ENCODE peak calls at places on chromosomes 5 and 9, in six cellular contexts. D is cardiac muscle cell, C is right cardiac atrium, R is iPS DF 6.9, E is vagina, I is IMR-90. A is an unnamed sample.

GRCh38 chr9:72140582-72140981 is 8.7 kb upstream of the GDA start:
- DNase-seq in D (no peak), C (no peak), R (no peak), E (no peak), I (no peak), A (no peak)

GRCh38 chr9:127283917-127284316 is 19.3 kb downstream of the GARNL3 start:
- DNase-seq in D (peak; percentile 60), C (no peak), R (no peak), E (no peak), I (peak; percentile 51), A (no peak)

GRCh38 chr5:40447438-40447837 is 232.3 kb upstream of the PTGER4 start:
- DNase-seq in D (no peak), C (no peak), R (no peak), E (no peak), I (peak; percentile 55), A (no peak)

GRCh38 chr5:119808474-119808873 is 179.1 kb downstream of the FAM170A start:
- DNase-seq in D (no peak), C (no peak), R (no peak), E (no peak), I (no peak), A (no peak)

GRCh38 chr5:168227001-168227400 is 64.4 kb upstream of the WWC1 start:
- DNase-seq in D (peak; percentile 41), C (peak; percentile 49), R (no peak), E (no peak), I (no peak), A (no peak)

GRCh38 chr5:40681351-40682311 is 1.9 kb downstream of the PTGER4 start:
- DNase-seq in D (no peak), C (peak; percentile 29), R (no peak), E (no peak), I (no peak), A (no peak)

GRCh38 chr5:170362102-170362501 is 27.1 kb downstream of the KCNMB1 start:
- DNase-seq in D (no peak), C (peak; percentile 44), R (no peak), E (no peak), I (no peak), A (no peak)

GRCh38 chr5:174935854-174936474 is 211.6 kb downstream of the MSX2 start:
- DNase-seq in D (peak; percentile 72), C (peak; percentile 48), R (peak; percentile 64), E (no peak), I (peak; percentile 30), A (peak; percentile 67)

GRCh38 chr9:7129391-7129790 is 371.6 kb downstream of the KDM4C start:
- DNase-seq in D (no peak), C (no peak), R (peak; percentile 25), E (no peak), I (no peak), A (no peak)

GRCh38 chr9:136084191-136084944 is 10.7 kb downstream of the NACC2 start:
- DNase-seq in D (no peak), C (no peak), R (no peak), E (no peak), I (no peak), A (no peak)

GRCh38 chr5:59607126-59607807 is 286.3 kb downstream of the PDE4D start:
- DNase-seq in D (peak; percentile 12), C (no peak), R (no peak), E (no peak), I (no peak), A (no peak)

GRCh38 chr5:180399931-180400330 is 46.8 kb upstream of the GFPT2 start:
- DNase-seq in D (no peak), C (no peak), R (no peak), E (no peak), I (no peak), A (no peak)

GRCh38 chr5:180394031-180394636 is 41.0 kb upstream of the GFPT2 start:
- DNase-seq in D (no peak), C (no peak), R (no peak), E (no peak), I (no peak), A (no peak)

GRCh38 chr5:180399391-180399790 is 46.3 kb upstream of the GFPT2 start:
- DNase-seq in D (no peak), C (no peak), R (no peak), E (no peak), I (no peak), A (no peak)

GRCh38 chr5:180396931-180397330 is 43.8 kb upstream of the GFPT2 start:
- DNase-seq in D (no peak), C (no peak), R (no peak), E (no peak), I (no peak), A (no peak)

DNA sequence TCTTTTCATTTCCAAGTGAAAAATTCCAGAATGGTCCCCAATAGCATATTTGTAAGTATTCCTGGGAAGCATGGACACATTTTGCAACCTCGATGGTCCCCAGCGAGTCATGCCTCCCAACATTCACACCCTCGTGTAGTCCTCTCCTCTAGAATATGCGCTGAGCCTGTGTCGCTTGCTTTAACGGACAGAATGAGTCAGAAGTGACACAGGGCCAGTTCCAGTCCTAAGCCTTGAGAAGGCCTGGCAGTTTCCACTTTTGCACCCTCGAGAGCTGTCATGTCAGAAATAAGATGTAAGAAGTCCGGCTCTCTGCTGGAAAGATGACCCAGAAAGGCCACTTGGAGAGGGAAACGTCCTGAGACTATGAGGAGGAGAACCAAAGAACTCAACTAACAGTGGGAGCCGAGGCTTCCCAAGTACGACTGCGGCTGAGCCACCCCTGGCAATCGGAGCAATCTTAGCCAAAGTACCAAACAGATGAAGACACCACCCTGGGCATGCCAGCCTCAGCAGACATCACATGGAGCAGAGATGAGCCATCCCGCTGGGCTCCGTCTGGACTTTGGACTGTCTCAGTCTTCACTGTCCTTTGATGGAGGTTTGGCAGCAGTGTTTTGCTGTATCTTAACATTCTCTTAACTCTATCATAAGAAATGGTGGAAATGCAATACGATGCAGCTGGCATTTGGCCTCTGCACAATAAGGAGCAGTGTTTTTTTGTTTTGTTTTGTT is 42.6 kb upstream of the GFPT2 start:
- DNase-seq in D (no peak), C (peak; percentile 45), R (no peak), E (no peak), I (no peak), A (no peak)
- H3K27me3 ChIP-seq in D (no peaks in the 10 kb centered on the region), C (no peaks in the 10 kb centered on the region), R (no peaks in the 10 kb centered on the region), E (no peaks in the 10 kb centered on the region), I (no peaks in the 10 kb centered on the region), A (no peaks in the 10 kb centered on the region)

GRCh38 chr5:9865574-9865973 is 235.4 kb upstream of the TAS2R1 start:
- DNase-seq in D (no peak), C (no peak), R (no peak), E (no peak), I (no peak), A (no peak)
- H3K9me3 ChIP-seq in D (no peaks in the 10 kb centered on the region), C (peaks cover 11% of the 10 kb centered on the region), R (peaks cover 2% of the 10 kb centered on the region), E (no peaks in the 10 kb centered on the region), I (peaks cover 18% of the 10 kb centered on the region), A (peaks cover 24% of the 10 kb centered on the region)

GRCh38 chr5:150508828-150509227 is 897 bp downstream of the NDST1 start:
- DNase-seq in D (no peak), C (peak; percentile 2), R (no peak), E (no peak), I (no peak), A (no peak)

GRCh38 chr5:150506571-150507282 is 1.2 kb upstream of the NDST1 start:
- DNase-seq in D (no peak), C (peak; percentile 30), R (no peak), E (no peak), I (no peak), A (no peak)

GRCh38 chr5:150509992-150510391 is 2.1 kb downstream of the NDST1 start:
- DNase-seq in D (no peak), C (no peak), R (no peak), E (no peak), I (no peak), A (no peak)

GRCh38 chr5:150507283-150508020 is 479 bp upstream of the NDST1 start:
- DNase-seq in D (no peak), C (peak; percentile 10), R (no peak), E (no peak), I (no peak), A (no peak)

DNA sequence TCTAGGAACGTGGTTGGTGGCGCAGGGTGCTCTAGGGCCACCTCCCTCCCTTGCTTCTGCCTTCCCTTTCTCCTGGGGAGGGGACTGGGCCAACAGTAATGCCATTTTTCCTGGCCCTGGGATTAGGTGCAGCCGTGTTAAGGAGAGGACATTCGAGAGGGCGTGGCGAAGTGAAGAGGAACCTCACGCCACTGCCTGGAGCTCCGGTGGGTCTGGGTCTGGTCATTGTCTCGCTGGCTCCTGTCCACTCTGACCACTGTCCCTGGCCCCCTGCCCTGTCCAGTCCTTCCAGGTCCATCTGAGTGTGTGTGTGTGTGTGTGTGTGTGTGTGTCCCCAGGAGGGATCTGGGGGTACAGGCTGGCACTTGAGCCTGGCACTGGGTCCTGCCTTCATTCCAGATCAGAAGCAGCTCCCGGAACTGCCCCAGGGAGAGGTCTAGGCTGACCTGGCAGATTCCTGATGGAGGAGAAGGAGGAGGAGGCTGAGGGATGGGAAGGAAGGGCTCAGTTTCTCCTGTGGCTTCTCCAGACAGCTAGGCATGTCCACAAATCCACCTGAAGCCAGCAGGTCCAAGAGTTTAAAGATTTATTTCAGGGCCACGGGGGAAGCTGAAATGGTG is at the start of gene NDST1:
- DNase-seq in D (no peak), C (peak; percentile 11), R (no peak), E (no peak), I (no peak), A (no peak)
- H3K4me1 ChIP-seq in D (peaks cover 46% of the 10 kb centered on the region), C (peaks cover 70% of the 10 kb centered on the region), R (peaks cover 26% of the 10 kb centered on the region), E (peaks cover 99% of the 10 kb centered on the region), I (peaks cover 66% of the 10 kb centered on the region), A (peaks cover 55% of the 10 kb centered on the region)

GRCh38 chr9:121587863-121588262 is 63.6 kb upstream of the DAB2IP start:
- DNase-seq in D (no peak), C (no peak), R (no peak), E (no peak), I (no peak), A (no peak)

GRCh38 chr9:121589961-121590360 is 61.5 kb upstream of the DAB2IP start:
- DNase-seq in D (no peak), C (no peak), R (no peak), E (no peak), I (no peak), A (no peak)

GRCh38 chr9:121582641-121583040 is 68.8 kb upstream of the DAB2IP start:
- DNase-seq in D (no peak), C (no peak), R (no peak), E (no peak), I (no peak), A (no peak)

GRCh38 chr9:121581775-121582600 is 69.4 kb upstream of the DAB2IP start:
- DNase-seq in D (no peak), C (peak; percentile 36), R (no peak), E (no peak), I (no peak), A (no peak)

DNA sequence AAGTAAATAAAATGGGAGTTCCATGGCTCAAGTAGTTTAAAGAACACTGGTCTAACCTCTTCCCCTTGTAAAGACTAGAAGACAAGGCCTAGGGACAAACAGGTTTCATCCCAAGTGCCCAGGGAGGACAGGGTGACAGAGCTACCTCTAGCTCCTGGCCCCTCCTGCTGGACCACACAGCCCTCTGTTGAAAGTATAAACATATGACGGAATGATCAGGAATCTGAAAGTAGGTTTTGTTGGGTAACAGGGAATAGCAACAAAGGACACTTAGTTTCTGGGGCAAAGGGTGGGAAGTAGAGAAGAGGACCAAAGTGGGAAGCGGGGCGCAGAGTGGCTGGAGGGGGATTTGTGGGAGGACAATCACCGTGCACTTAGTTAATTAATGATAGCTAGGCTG is 67.0 kb upstream of the DAB2IP start:
- DNase-seq in D (no peak), C (no peak), R (no peak), E (no peak), I (peak; percentile 60), A (no peak)
- H3K27me3 ChIP-seq in D (no peaks in the 10 kb centered on the region), C (no peaks in the 10 kb centered on the region), R (no peaks in the 10 kb centered on the region), E (no peaks in the 10 kb centered on the region), I (peaks cover 4% of the 10 kb centered on the region), A (no peaks in the 10 kb centered on the region)